ENCODE peak calls at places on chromosome 5, in seven cellular contexts. D is A549, Z is cardiac muscle cell, T is psoas muscle, M is suprapubic skin, F is adrenal gland, V is heart left ventricle. G is an unnamed sample.

GRCh38 chr5:119470851-119471451 is 18.7 kb downstream of the HSD17B4 start:
- DNase-seq in F (no peak), M (no peak), Z (peak; percentile 66), D (peak; percentile 29), T (no peak), V (no peak), G (no peak)

GRCh38 chr5:73278693-73279092 is 105.7 kb downstream of the TMEM174 start:
- DNase-seq in Z (no peak), T (no peak), F (no peak), M (no peak), V (no peak), D (no peak), G (no peak)

GRCh38 chr5:157143127-157143959 is 678 bp upstream of the MED7 start:
- DNase-seq in Z (peak; percentile 44), F (peak; percentile 48), V (peak; percentile 35), D (peak; percentile 40), M (peak; percentile 72), T (peak; percentile 43), G (peak; percentile 51)

GRCh38 chr5:2415678-2416077 is 335.8 kb downstream of the IRX2 start:
- DNase-seq in V (no peak), M (no peak), F (no peak), D (no peak), Z (no peak), T (no peak), G (no peak)

GRCh38 chr5:146193291-146193690 is 10.1 kb upstream of the RBM27 start:
- DNase-seq in M (no peak), F (no peak), V (no peak), T (no peak), Z (peak; percentile 49), D (no peak), G (no peak)

GRCh38 chr5:161889971-161890370 is 42.1 kb downstream of the GABRA1 start:
- DNase-seq in F (no peak), V (no peak), Z (no peak), D (no peak), M (no peak), T (no peak), G (no peak)

GRCh38 chr5:24232929-24233328 is 411.8 kb downstream of the CDH10 start:
- DNase-seq in V (no peak), Z (no peak), T (no peak), M (no peak), D (no peak), F (no peak), G (no peak)

GRCh38 chr5:56319281-56320242 is 86.4 kb upstream of the ANKRD55 start:
- DNase-seq in D (no peak), M (peak; percentile 64), V (peak; percentile 77), T (peak; percentile 43), F (no peak), Z (peak; percentile 84), G (peak; percentile 46)

GRCh38 chr5:173917788-173918786 is 29.9 kb downstream of the CPEB4 start:
- DNase-seq in Z (peak; percentile 89), D (peak; percentile 88), F (no peak), V (peak; percentile 49), T (peak; percentile 35), M (no peak), G (no peak)

GRCh38 chr5:160434022-160434531 is 12.4 kb downstream of the PTTG1 start:
- DNase-seq in F (no peak), V (no peak), Z (no peak), M (no peak), T (no peak), D (no peak), G (no peak)

GRCh38 chr5:139636207-139636792 is 11.8 kb upstream of the CXXC5 start:
- DNase-seq in V (no peak), Z (no peak), D (no peak), T (no peak), M (no peak), F (no peak), G (no peak)

GRCh38 chr5:54624671-54625583 is 107.4 kb downstream of the SNX18 start:
- DNase-seq in M (no peak), V (no peak), F (no peak), T (no peak), D (no peak), Z (peak; percentile 84), G (no peak)

GRCh38 chr5:79795764-79796398 is 106.2 kb downstream of the CMYA5 start:
- DNase-seq in V (peak; percentile 71), Z (peak; percentile 66), D (no peak), T (peak; percentile 35), M (no peak), F (no peak), G (peak; percentile 59)

GRCh38 chr5:172322028-172322965 is 38.7 kb upstream of the UBTD2 start:
- DNase-seq in M (peak; percentile 47), V (no peak), D (no peak), Z (no peak), T (no peak), F (no peak), G (no peak)

GRCh38 chr5:172315599-172316531 is 32.3 kb upstream of the UBTD2 start:
- DNase-seq in F (no peak), M (no peak), T (no peak), D (no peak), Z (no peak), V (no peak), G (no peak)

GRCh38 chr5:172325452-172325851 is 41.9 kb upstream of the UBTD2 start:
- DNase-seq in Z (no peak), D (no peak), M (peak; percentile 13), F (no peak), T (no peak), V (no peak), G (no peak)

GRCh38 chr5:172321593-172321992 is 38.0 kb upstream of the UBTD2 start:
- DNase-seq in T (no peak), F (no peak), D (no peak), M (no peak), V (no peak), Z (no peak), G (no peak)

DNA sequence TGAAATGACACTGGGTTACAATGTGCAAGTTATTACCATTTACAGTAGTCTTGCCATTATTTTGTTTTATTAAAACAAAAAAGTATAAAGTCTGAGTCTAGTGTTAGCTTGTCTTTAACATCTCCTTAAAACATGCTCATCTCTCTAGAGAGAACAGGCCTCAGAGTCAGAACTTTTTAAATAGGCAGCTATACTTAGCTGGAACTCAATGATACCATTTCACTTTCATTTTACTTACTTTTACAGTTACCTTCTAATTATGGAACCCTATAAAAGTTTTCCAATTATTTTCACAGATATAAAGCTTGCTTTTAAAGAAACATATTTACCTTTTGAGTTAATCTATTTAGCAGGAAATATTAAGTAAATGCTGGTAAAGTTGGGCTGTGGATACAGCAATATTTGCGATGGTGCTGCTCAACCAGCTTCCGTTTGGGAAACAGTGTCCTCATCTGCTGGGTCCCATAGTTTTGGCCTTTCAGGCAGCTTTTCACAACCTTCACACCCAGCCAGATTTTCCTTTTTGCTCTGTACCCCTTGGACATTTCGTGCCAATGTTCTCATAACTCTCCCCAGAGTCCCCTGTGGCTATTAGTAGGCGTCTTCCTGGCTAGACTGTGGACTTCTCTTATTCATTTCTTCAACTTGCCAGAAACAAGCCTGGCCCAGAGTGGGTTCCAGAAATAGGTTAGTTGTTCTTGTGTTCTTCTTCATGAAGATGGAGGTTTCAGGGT is 36.3 kb upstream of the UBTD2 start:
- DNase-seq in V (no peak), Z (no peak), M (no peak), T (no peak), D (no peak), F (no peak), G (no peak)
- H3K27ac ChIP-seq in V (no peak overlapping the region), Z (no peak overlapping the region), M (no peak overlapping the region), T (no peak overlapping the region), D (no peak overlapping the region), F (no peak overlapping the region), G (peak overlapping the region; percentile 29)

GRCh38 chr5:150642991-150643710 is 2.7 kb downstream of the SYNPO start:
- DNase-seq in M (no peak), T (no peak), V (no peak), Z (no peak), D (no peak), F (no peak), G (peak; percentile 17)

GRCh38 chr5:150641826-150642566 is 1.5 kb downstream of the SYNPO start:
- DNase-seq in F (no peak), M (no peak), V (no peak), T (no peak), D (no peak), Z (no peak), G (no peak)

GRCh38 chr5:150644058-150644457 is 3.6 kb downstream of the SYNPO start:
- DNase-seq in M (no peak), D (no peak), V (no peak), F (no peak), T (no peak), Z (no peak), G (peak; percentile 8)

GRCh38 chr5:150641006-150641570 is 628 bp downstream of the SYNPO start:
- DNase-seq in F (peak; percentile 77), D (peak; percentile 91), V (peak; percentile 84), T (peak; percentile 66), M (no peak), Z (peak; percentile 95), G (peak; percentile 60)

GRCh38 chr5:150642567-150642927 is 2.1 kb downstream of the SYNPO start:
- DNase-seq in D (peak; percentile 87), T (peak; percentile 77), F (peak; percentile 74), M (no peak), Z (peak; percentile 95), V (peak; percentile 88), G (peak; percentile 73)
- H3K4me3 ChIP-seq in D (peak overlapping the region; percentile 54), T (peak overlapping the region; percentile 49), F (no peak overlapping the region), M (no peak overlapping the region), Z (no peak overlapping the region), V (peak overlapping the region; percentile 9), G (peak overlapping the region; percentile 66)

DNA sequence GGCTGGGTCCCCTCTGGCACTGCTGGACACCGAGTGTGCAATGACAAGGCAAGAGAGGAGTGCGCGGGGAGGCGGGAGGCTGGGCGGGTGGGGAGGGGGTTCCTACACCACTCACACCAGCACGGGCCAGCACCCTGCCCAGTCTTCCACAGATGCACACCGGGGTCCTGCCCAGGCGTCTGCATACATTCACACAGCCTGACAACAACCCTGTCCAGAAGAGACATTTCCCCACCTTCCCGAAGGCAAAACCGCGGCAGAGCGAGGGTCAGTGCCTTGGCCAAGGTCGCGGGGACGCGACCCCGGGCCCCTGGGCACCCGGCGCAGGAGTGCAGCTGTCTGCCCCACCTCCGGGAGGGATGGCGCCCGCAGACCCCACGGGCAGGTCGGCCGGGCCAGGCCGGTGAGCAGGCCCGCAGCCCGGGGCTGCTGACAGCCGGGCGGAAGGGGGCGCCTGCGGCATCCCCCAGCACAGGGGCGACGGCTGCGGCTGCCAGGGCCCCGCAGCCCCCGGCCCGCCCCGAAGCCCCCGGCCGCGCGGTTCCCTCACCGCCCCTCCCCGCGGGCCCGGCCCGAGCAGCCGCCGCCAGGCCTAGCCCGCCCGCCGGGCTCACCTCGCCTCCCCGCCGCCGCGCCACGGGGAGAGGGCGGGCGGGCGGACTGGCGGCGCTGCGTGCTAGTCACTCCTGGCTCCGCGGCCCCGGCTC is 496 bp downstream of the MAPK9 start:
- DNase-seq in F (no peak), V (no peak), D (no peak), T (no peak), M (no peak), Z (no peak), G (no peak)
- TF ChIP-seq CTCF in F (no peak), V (no peak), D (peak; percentile 52), T (no peak), M (no peak), Z (peak; percentile 27), G (peak; percentile 33)

GRCh38 chr5:68554566-68555279 is 339.2 kb downstream of the PIK3R1 start:
- DNase-seq in D (peak; percentile 49), T (peak; percentile 55), F (peak; percentile 29), V (peak; percentile 29), Z (peak; percentile 92), M (no peak), G (peak; percentile 29)

GRCh38 chr5:68555891-68556689 is 340.5 kb downstream of the PIK3R1 start:
- DNase-seq in V (no peak), F (no peak), Z (no peak), M (no peak), D (no peak), T (no peak), G (no peak)

GRCh38 chr5:68562308-68562707 is 346.8 kb downstream of the PIK3R1 start:
- DNase-seq in T (no peak), M (no peak), D (no peak), Z (peak; percentile 98), V (peak; percentile 32), F (no peak), G (no peak)

GRCh38 chr5:68557162-68557936 is 341.8 kb downstream of the PIK3R1 start:
- DNase-seq in M (no peak), V (no peak), F (no peak), D (no peak), Z (no peak), T (no peak), G (no peak)
- H3K27ac ChIP-seq in M (no peak overlapping the region), V (no peak overlapping the region), F (no peak overlapping the region), D (peak overlapping the region; percentile 14), Z (no peak overlapping the region), T (no peak overlapping the region), G (no peak overlapping the region)

G was measured in left ventricle myocardium inferior.